ENCODE peak calls at places on chromosomes 16 and 17, in ten cellular contexts. One of them, this sample, is unnamed.

GRCh38 chr16:49598386-49599170 is 225.0 kb downstream of the C16orf78 start:
- DNase-seq in stimulated activated CD4-positive, alpha-beta T cell treated with anti-CD3 and anti-CD28 coated beads, TNF-alpha, amount 100 ng/mL, for 4 hours: no peak
- DNase-seq in DMS53: no peak
- DNase-seq in ovary: no peak
- DNase-seq in H54: no peak
- DNase-seq in fibroblast of pulmonary artery: no peak
- DNase-seq in CD8-positive, alpha-beta memory T cell: no peak
- DNase-seq in fibroblast of the conjunctiva: no peak
- DNase-seq in glutamatergic neuron: no peak
- DNase-seq in NCI-H1105: no peak
- DNase-seq in this sample: no peak

GRCh38 chr17:18970582-18971480 is 18.9 kb downstream of the SLC5A10 start:
- DNase-seq in stimulated activated CD4-positive, alpha-beta T cell treated with anti-CD3 and anti-CD28 coated beads, TNF-alpha, amount 100 ng/mL, for 4 hours: no peak
- DNase-seq in DMS53: no peak
- DNase-seq in ovary: no peak
- DNase-seq in H54: no peak
- DNase-seq in fibroblast of pulmonary artery: no peak
- DNase-seq in CD8-positive, alpha-beta memory T cell: no peak
- DNase-seq in fibroblast of the conjunctiva: no peak
- DNase-seq in glutamatergic neuron: peak; percentile 7
- DNase-seq in NCI-H1105: no peak
- DNase-seq in this sample: no peak

GRCh38 chr16:53429221-53429943 is 4.9 kb upstream of the RBL2 start:
- DNase-seq in stimulated activated CD4-positive, alpha-beta T cell treated with anti-CD3 and anti-CD28 coated beads, TNF-alpha, amount 100 ng/mL, for 4 hours: no peak
- DNase-seq in DMS53: peak; percentile 61
- DNase-seq in ovary: no peak
- DNase-seq in H54: no peak
- DNase-seq in fibroblast of pulmonary artery: peak; percentile 77
- DNase-seq in CD8-positive, alpha-beta memory T cell: no peak
- DNase-seq in fibroblast of the conjunctiva: peak; percentile 9
- DNase-seq in glutamatergic neuron: no peak
- DNase-seq in NCI-H1105: peak; percentile 10
- DNase-seq in this sample: no peak

GRCh38 chr17:48756816-48757215 is 28.3 kb upstream of the HOXB13 start:
- DNase-seq in stimulated activated CD4-positive, alpha-beta T cell treated with anti-CD3 and anti-CD28 coated beads, TNF-alpha, amount 100 ng/mL, for 4 hours: no peak
- DNase-seq in DMS53: peak; percentile 20
- DNase-seq in ovary: no peak
- DNase-seq in H54: no peak
- DNase-seq in fibroblast of pulmonary artery: no peak
- DNase-seq in CD8-positive, alpha-beta memory T cell: no peak
- DNase-seq in fibroblast of the conjunctiva: no peak
- DNase-seq in glutamatergic neuron: no peak
- DNase-seq in NCI-H1105: no peak
- DNase-seq in this sample: no peak

GRCh38 chr17:1124896-1125774 is 54.6 kb downstream of the ABR start:
- DNase-seq in stimulated activated CD4-positive, alpha-beta T cell treated with anti-CD3 and anti-CD28 coated beads, TNF-alpha, amount 100 ng/mL, for 4 hours: no peak
- DNase-seq in DMS53: no peak
- DNase-seq in ovary: no peak
- DNase-seq in H54: no peak
- DNase-seq in fibroblast of pulmonary artery: no peak
- DNase-seq in CD8-positive, alpha-beta memory T cell: no peak
- DNase-seq in fibroblast of the conjunctiva: no peak
- DNase-seq in glutamatergic neuron: no peak
- DNase-seq in NCI-H1105: no peak
- DNase-seq in this sample: no peak

GRCh38 chr16:7921360-7921759 is 588.7 kb downstream of the RBFOX1 start:
- DNase-seq in stimulated activated CD4-positive, alpha-beta T cell treated with anti-CD3 and anti-CD28 coated beads, TNF-alpha, amount 100 ng/mL, for 4 hours: no peak
- DNase-seq in DMS53: no peak
- DNase-seq in ovary: no peak
- DNase-seq in H54: no peak
- DNase-seq in fibroblast of pulmonary artery: no peak
- DNase-seq in CD8-positive, alpha-beta memory T cell: no peak
- DNase-seq in fibroblast of the conjunctiva: no peak
- DNase-seq in glutamatergic neuron: no peak
- DNase-seq in NCI-H1105: no peak
- DNase-seq in this sample: no peak

GRCh38 chr16:48636521-48636920 is 26.5 kb upstream of the N4BP1 start:
- DNase-seq in stimulated activated CD4-positive, alpha-beta T cell treated with anti-CD3 and anti-CD28 coated beads, TNF-alpha, amount 100 ng/mL, for 4 hours: no peak
- DNase-seq in DMS53: no peak
- DNase-seq in ovary: no peak
- DNase-seq in H54: no peak
- DNase-seq in fibroblast of pulmonary artery: no peak
- DNase-seq in CD8-positive, alpha-beta memory T cell: no peak
- DNase-seq in fibroblast of the conjunctiva: no peak
- DNase-seq in glutamatergic neuron: no peak
- DNase-seq in NCI-H1105: no peak
- DNase-seq in this sample: no peak

GRCh38 chr16:7085776-7086175 is 246.9 kb upstream of the RBFOX1 start:
- DNase-seq in stimulated activated CD4-positive, alpha-beta T cell treated with anti-CD3 and anti-CD28 coated beads, TNF-alpha, amount 100 ng/mL, for 4 hours: no peak
- DNase-seq in DMS53: no peak
- DNase-seq in ovary: no peak
- DNase-seq in H54: no peak
- DNase-seq in fibroblast of pulmonary artery: no peak
- DNase-seq in CD8-positive, alpha-beta memory T cell: no peak
- DNase-seq in fibroblast of the conjunctiva: no peak
- DNase-seq in glutamatergic neuron: no peak
- DNase-seq in NCI-H1105: no peak
- DNase-seq in this sample: no peak

GRCh38 chr16:82843606-82844271 is 217.0 kb downstream of the CDH13 start:
- DNase-seq in stimulated activated CD4-positive, alpha-beta T cell treated with anti-CD3 and anti-CD28 coated beads, TNF-alpha, amount 100 ng/mL, for 4 hours: no peak
- DNase-seq in DMS53: no peak
- DNase-seq in ovary: no peak
- DNase-seq in H54: no peak
- DNase-seq in fibroblast of pulmonary artery: no peak
- DNase-seq in CD8-positive, alpha-beta memory T cell: no peak
- DNase-seq in fibroblast of the conjunctiva: no peak
- DNase-seq in glutamatergic neuron: no peak
- DNase-seq in NCI-H1105: no peak
- DNase-seq in this sample: no peak

GRCh38 chr16:73275024-73275423 is 227.1 kb upstream of the ZFHX3 start:
- DNase-seq in stimulated activated CD4-positive, alpha-beta T cell treated with anti-CD3 and anti-CD28 coated beads, TNF-alpha, amount 100 ng/mL, for 4 hours: no peak
- DNase-seq in DMS53: peak; percentile 11
- DNase-seq in ovary: no peak
- DNase-seq in H54: no peak
- DNase-seq in fibroblast of pulmonary artery: no peak
- DNase-seq in CD8-positive, alpha-beta memory T cell: no peak
- DNase-seq in fibroblast of the conjunctiva: no peak
- DNase-seq in glutamatergic neuron: no peak
- DNase-seq in NCI-H1105: no peak
- DNase-seq in this sample: no peak

GRCh38 chr17:7220593-7221280 is 999 bp downstream of the ACADVL start:
- DNase-seq in stimulated activated CD4-positive, alpha-beta T cell treated with anti-CD3 and anti-CD28 coated beads, TNF-alpha, amount 100 ng/mL, for 4 hours: peak; percentile 47
- DNase-seq in DMS53: peak; percentile 89
- DNase-seq in ovary: peak; percentile 61
- DNase-seq in H54: no peak
- DNase-seq in fibroblast of pulmonary artery: peak; percentile 73
- DNase-seq in CD8-positive, alpha-beta memory T cell: peak; percentile 42
- DNase-seq in fibroblast of the conjunctiva: peak; percentile 46
- DNase-seq in glutamatergic neuron: peak; percentile 54
- DNase-seq in NCI-H1105: peak; percentile 52
- DNase-seq in this sample: peak; percentile 64

GRCh38 chr17:59899099-59899498 is 6.2 kb downstream of the RPS6KB1 start:
- DNase-seq in stimulated activated CD4-positive, alpha-beta T cell treated with anti-CD3 and anti-CD28 coated beads, TNF-alpha, amount 100 ng/mL, for 4 hours: no peak
- DNase-seq in DMS53: peak; percentile 61
- DNase-seq in ovary: no peak
- DNase-seq in H54: no peak
- DNase-seq in fibroblast of pulmonary artery: no peak
- DNase-seq in CD8-positive, alpha-beta memory T cell: peak; percentile 41
- DNase-seq in fibroblast of the conjunctiva: no peak
- DNase-seq in glutamatergic neuron: no peak
- DNase-seq in NCI-H1105: no peak
- DNase-seq in this sample: no peak

GRCh38 chr16:19166500-19166899 is 1.5 kb upstream of the SYT17 start:
- DNase-seq in stimulated activated CD4-positive, alpha-beta T cell treated with anti-CD3 and anti-CD28 coated beads, TNF-alpha, amount 100 ng/mL, for 4 hours: no peak
- DNase-seq in DMS53: peak; percentile 48
- DNase-seq in ovary: no peak
- DNase-seq in H54: no peak
- DNase-seq in fibroblast of pulmonary artery: no peak
- DNase-seq in CD8-positive, alpha-beta memory T cell: no peak
- DNase-seq in fibroblast of the conjunctiva: no peak
- DNase-seq in glutamatergic neuron: no peak
- DNase-seq in NCI-H1105: no peak
- DNase-seq in this sample: no peak

GRCh38 chr17:75645889-75646625 is 12.8 kb downstream of the SMIM5 start:
- DNase-seq in stimulated activated CD4-positive, alpha-beta T cell treated with anti-CD3 and anti-CD28 coated beads, TNF-alpha, amount 100 ng/mL, for 4 hours: no peak
- DNase-seq in DMS53: peak; percentile 98
- DNase-seq in ovary: no peak
- DNase-seq in H54: no peak
- DNase-seq in fibroblast of pulmonary artery: peak; percentile 18
- DNase-seq in CD8-positive, alpha-beta memory T cell: no peak
- DNase-seq in fibroblast of the conjunctiva: no peak
- DNase-seq in glutamatergic neuron: no peak
- DNase-seq in NCI-H1105: no peak
- DNase-seq in this sample: no peak

GRCh38 chr16:57867000-57867561 is 64.8 kb upstream of the KIFC3 start:
- DNase-seq in stimulated activated CD4-positive, alpha-beta T cell treated with anti-CD3 and anti-CD28 coated beads, TNF-alpha, amount 100 ng/mL, for 4 hours: no peak
- DNase-seq in DMS53: no peak
- DNase-seq in ovary: no peak
- DNase-seq in H54: no peak
- DNase-seq in fibroblast of pulmonary artery: no peak
- DNase-seq in CD8-positive, alpha-beta memory T cell: no peak
- DNase-seq in fibroblast of the conjunctiva: no peak
- DNase-seq in glutamatergic neuron: no peak
- DNase-seq in NCI-H1105: peak; percentile 76
- DNase-seq in this sample: no peak

GRCh38 chr16:77246160-77246559 is 47.0 kb downstream of the SYCE1L start:
- DNase-seq in stimulated activated CD4-positive, alpha-beta T cell treated with anti-CD3 and anti-CD28 coated beads, TNF-alpha, amount 100 ng/mL, for 4 hours: no peak
- DNase-seq in DMS53: no peak
- DNase-seq in ovary: no peak
- DNase-seq in H54: no peak
- DNase-seq in fibroblast of pulmonary artery: no peak
- DNase-seq in CD8-positive, alpha-beta memory T cell: no peak
- DNase-seq in fibroblast of the conjunctiva: no peak
- DNase-seq in glutamatergic neuron: no peak
- DNase-seq in NCI-H1105: no peak
- DNase-seq in this sample: no peak

GRCh38 chr17:83099570-83100181 is 20.3 kb downstream of the METRNL start:
- DNase-seq in stimulated activated CD4-positive, alpha-beta T cell treated with anti-CD3 and anti-CD28 coated beads, TNF-alpha, amount 100 ng/mL, for 4 hours: no peak
- DNase-seq in DMS53: peak; percentile 45
- DNase-seq in ovary: no peak
- DNase-seq in H54: no peak
- DNase-seq in fibroblast of pulmonary artery: no peak
- DNase-seq in CD8-positive, alpha-beta memory T cell: peak; percentile 32
- DNase-seq in fibroblast of the conjunctiva: no peak
- DNase-seq in glutamatergic neuron: no peak
- DNase-seq in NCI-H1105: no peak
- DNase-seq in this sample: no peak

GRCh38 chr17:48841395-48841831 is 10.6 kb downstream of the CALCOCO2 start:
- DNase-seq in stimulated activated CD4-positive, alpha-beta T cell treated with anti-CD3 and anti-CD28 coated beads, TNF-alpha, amount 100 ng/mL, for 4 hours: no peak
- DNase-seq in DMS53: no peak
- DNase-seq in ovary: no peak
- DNase-seq in H54: no peak
- DNase-seq in fibroblast of pulmonary artery: peak; percentile 87
- DNase-seq in CD8-positive, alpha-beta memory T cell: peak; percentile 58
- DNase-seq in fibroblast of the conjunctiva: peak; percentile 65
- DNase-seq in glutamatergic neuron: no peak
- DNase-seq in NCI-H1105: no peak
- DNase-seq in this sample: peak; percentile 64

GRCh38 chr16:78926723-78927200 is 673.8 kb downstream of the MAF start:
- DNase-seq in stimulated activated CD4-positive, alpha-beta T cell treated with anti-CD3 and anti-CD28 coated beads, TNF-alpha, amount 100 ng/mL, for 4 hours: no peak
- DNase-seq in DMS53: no peak
- DNase-seq in ovary: no peak
- DNase-seq in H54: no peak
- DNase-seq in fibroblast of pulmonary artery: no peak
- DNase-seq in CD8-positive, alpha-beta memory T cell: no peak
- DNase-seq in fibroblast of the conjunctiva: no peak
- DNase-seq in glutamatergic neuron: no peak
- DNase-seq in NCI-H1105: peak; percentile 73
- DNase-seq in this sample: no peak

GRCh38 chr17:13520899-13521572 is 80.7 kb downstream of the HS3ST3A1 start:
- DNase-seq in stimulated activated CD4-positive, alpha-beta T cell treated with anti-CD3 and anti-CD28 coated beads, TNF-alpha, amount 100 ng/mL, for 4 hours: no peak
- DNase-seq in DMS53: no peak
- DNase-seq in ovary: no peak
- DNase-seq in H54: no peak
- DNase-seq in fibroblast of pulmonary artery: peak; percentile 59
- DNase-seq in CD8-positive, alpha-beta memory T cell: no peak
- DNase-seq in fibroblast of the conjunctiva: peak; percentile 65
- DNase-seq in glutamatergic neuron: no peak
- DNase-seq in NCI-H1105: no peak
- DNase-seq in this sample: no peak

GRCh38 chr17:1197379-1197778 is 17.6 kb upstream of the ABR start:
- DNase-seq in stimulated activated CD4-positive, alpha-beta T cell treated with anti-CD3 and anti-CD28 coated beads, TNF-alpha, amount 100 ng/mL, for 4 hours: no peak
- DNase-seq in DMS53: no peak
- DNase-seq in ovary: no peak
- DNase-seq in H54: no peak
- DNase-seq in fibroblast of pulmonary artery: peak; percentile 68
- DNase-seq in CD8-positive, alpha-beta memory T cell: no peak
- DNase-seq in fibroblast of the conjunctiva: no peak
- DNase-seq in glutamatergic neuron: no peak
- DNase-seq in NCI-H1105: no peak
- DNase-seq in this sample: no peak

GRCh38 chr17:79029327-79030009 is 5.5 kb downstream of the C1QTNF1 start:
- DNase-seq in stimulated activated CD4-positive, alpha-beta T cell treated with anti-CD3 and anti-CD28 coated beads, TNF-alpha, amount 100 ng/mL, for 4 hours: no peak
- DNase-seq in DMS53: no peak
- DNase-seq in ovary: no peak
- DNase-seq in H54: no peak
- DNase-seq in fibroblast of pulmonary artery: no peak
- DNase-seq in CD8-positive, alpha-beta memory T cell: no peak
- DNase-seq in fibroblast of the conjunctiva: no peak
- DNase-seq in glutamatergic neuron: no peak
- DNase-seq in NCI-H1105: no peak
- DNase-seq in this sample: no peak

GRCh38 chr16:15855704-15856003 is 1.2 kb downstream of the MYH11 start:
- DNase-seq in stimulated activated CD4-positive, alpha-beta T cell treated with anti-CD3 and anti-CD28 coated beads, TNF-alpha, amount 100 ng/mL, for 4 hours: no peak
- DNase-seq in DMS53: no peak
- DNase-seq in ovary: no peak
- DNase-seq in H54: no peak
- DNase-seq in fibroblast of pulmonary artery: no peak
- DNase-seq in CD8-positive, alpha-beta memory T cell: no peak
- DNase-seq in fibroblast of the conjunctiva: no peak
- DNase-seq in glutamatergic neuron: no peak
- DNase-seq in NCI-H1105: no peak
- DNase-seq in this sample: no peak

GRCh38 chr17:33871720-33872535 is 383.2 kb upstream of the CCL2 start:
- DNase-seq in stimulated activated CD4-positive, alpha-beta T cell treated with anti-CD3 and anti-CD28 coated beads, TNF-alpha, amount 100 ng/mL, for 4 hours: no peak
- DNase-seq in DMS53: no peak
- DNase-seq in ovary: no peak
- DNase-seq in H54: peak; percentile 26
- DNase-seq in fibroblast of pulmonary artery: no peak
- DNase-seq in CD8-positive, alpha-beta memory T cell: no peak
- DNase-seq in fibroblast of the conjunctiva: no peak
- DNase-seq in glutamatergic neuron: no peak
- DNase-seq in NCI-H1105: peak; percentile 7
- DNase-seq in this sample: no peak

GRCh38 chr16:70770968-70771552 is 29.9 kb downstream of the VAC14 start:
- DNase-seq in stimulated activated CD4-positive, alpha-beta T cell treated with anti-CD3 and anti-CD28 coated beads, TNF-alpha, amount 100 ng/mL, for 4 hours: no peak
- DNase-seq in DMS53: peak; percentile 66
- DNase-seq in ovary: peak; percentile 83
- DNase-seq in H54: peak; percentile 52
- DNase-seq in fibroblast of pulmonary artery: peak; percentile 62
- DNase-seq in CD8-positive, alpha-beta memory T cell: peak; percentile 25
- DNase-seq in fibroblast of the conjunctiva: no peak
- DNase-seq in glutamatergic neuron: peak; percentile 83
- DNase-seq in NCI-H1105: no peak
- DNase-seq in this sample: peak; percentile 16

GRCh38 chr17:7294614-7295153 is at the start of gene YBX2:
- DNase-seq in stimulated activated CD4-positive, alpha-beta T cell treated with anti-CD3 and anti-CD28 coated beads, TNF-alpha, amount 100 ng/mL, for 4 hours: peak; percentile 60
- DNase-seq in DMS53: peak; percentile 98
- DNase-seq in ovary: peak; percentile 66
- DNase-seq in H54: no peak
- DNase-seq in fibroblast of pulmonary artery: no peak
- DNase-seq in CD8-positive, alpha-beta memory T cell: peak; percentile 65
- DNase-seq in fibroblast of the conjunctiva: no peak
- DNase-seq in glutamatergic neuron: peak; percentile 83
- DNase-seq in NCI-H1105: peak; percentile 93
- DNase-seq in this sample: peak; percentile 65

GRCh38 chr17:77320046-77320445 is 179.3 kb downstream of the SEC14L1 start:
- DNase-seq in stimulated activated CD4-positive, alpha-beta T cell treated with anti-CD3 and anti-CD28 coated beads, TNF-alpha, amount 100 ng/mL, for 4 hours: no peak
- DNase-seq in DMS53: no peak
- DNase-seq in ovary: peak; percentile 49
- DNase-seq in H54: no peak
- DNase-seq in fibroblast of pulmonary artery: peak; percentile 89
- DNase-seq in CD8-positive, alpha-beta memory T cell: no peak
- DNase-seq in fibroblast of the conjunctiva: peak; percentile 71
- DNase-seq in glutamatergic neuron: peak; percentile 10
- DNase-seq in NCI-H1105: no peak
- DNase-seq in this sample: no peak

GRCh38 chr17:10295728-10296343 is 77.0 kb downstream of the MYH13 start:
- DNase-seq in stimulated activated CD4-positive, alpha-beta T cell treated with anti-CD3 and anti-CD28 coated beads, TNF-alpha, amount 100 ng/mL, for 4 hours: no peak
- DNase-seq in DMS53: peak; percentile 56
- DNase-seq in ovary: peak; percentile 40
- DNase-seq in H54: peak; percentile 49
- DNase-seq in fibroblast of pulmonary artery: peak; percentile 83
- DNase-seq in CD8-positive, alpha-beta memory T cell: no peak
- DNase-seq in fibroblast of the conjunctiva: peak; percentile 35
- DNase-seq in glutamatergic neuron: peak; percentile 80
- DNase-seq in NCI-H1105: peak; percentile 2
- DNase-seq in this sample: no peak